ENCODE peak calls at places on chromosomes 6 and 20, in eight cellular contexts. One of them, this sample, is unnamed.
A peak's percentile ranks its signal among the peaks of the same experiment; 100 is the strongest.

GRCh38 chr6:161116554-161117328 is 125.2 kb downstream of the MAP3K4 start:
- DNase-seq in Calu3: no peak
- DNase-seq in ureter: no peak
- DNase-seq in endothelial cell: no peak
- DNase-seq in LoVo: no peak
- DNase-seq in HFFc6: no peak
- DNase-seq in AG08396: no peak
- DNase-seq in left cardiac atrium: no peak
- DNase-seq in this sample: no peak

GRCh38 chr20:9488063-9488462 is 26.3 kb upstream of the LAMP5 start:
- DNase-seq in Calu3: no peak
- DNase-seq in ureter: no peak
- DNase-seq in endothelial cell: no peak
- DNase-seq in LoVo: no peak
- DNase-seq in HFFc6: no peak
- DNase-seq in AG08396: no peak
- DNase-seq in left cardiac atrium: no peak
- DNase-seq in this sample: no peak

GRCh38 chr6:21633511-21634109 is 40.1 kb downstream of the SOX4 start:
- DNase-seq in Calu3: no peak
- DNase-seq in ureter: no peak
- DNase-seq in endothelial cell: no peak
- DNase-seq in LoVo: no peak
- DNase-seq in HFFc6: no peak
- DNase-seq in AG08396: no peak
- DNase-seq in left cardiac atrium: no peak
- DNase-seq in this sample: no peak

GRCh38 chr20:57322476-57322875 is 7.1 kb upstream of the SPO11 start:
- DNase-seq in Calu3: no peak
- DNase-seq in ureter: no peak
- DNase-seq in endothelial cell: no peak
- DNase-seq in LoVo: no peak
- DNase-seq in HFFc6: no peak
- DNase-seq in AG08396: no peak
- DNase-seq in left cardiac atrium: no peak
- DNase-seq in this sample: no peak

GRCh38 chr20:2331092-2331491 is 35.3 kb downstream of the TGM3 start:
- DNase-seq in Calu3: no peak
- DNase-seq in ureter: no peak
- DNase-seq in endothelial cell: no peak
- DNase-seq in LoVo: no peak
- DNase-seq in HFFc6: no peak
- DNase-seq in AG08396: no peak
- DNase-seq in left cardiac atrium: no peak
- DNase-seq in this sample: no peak

GRCh38 chr6:31645325-31645724 is 7.1 kb downstream of the BAG6 start:
- DNase-seq in Calu3: no peak
- DNase-seq in ureter: no peak
- DNase-seq in endothelial cell: no peak
- DNase-seq in LoVo: no peak
- DNase-seq in HFFc6: no peak
- DNase-seq in AG08396: no peak
- DNase-seq in left cardiac atrium: no peak
- DNase-seq in this sample: no peak

GRCh38 chr6:22409487-22409886 is 112.7 kb upstream of the PRL start:
- DNase-seq in Calu3: no peak
- DNase-seq in ureter: no peak
- DNase-seq in endothelial cell: no peak
- DNase-seq in LoVo: no peak
- DNase-seq in HFFc6: no peak
- DNase-seq in AG08396: no peak
- DNase-seq in left cardiac atrium: no peak
- DNase-seq in this sample: no peak

GRCh38 chr6:6224933-6225486 is 95.5 kb downstream of the F13A1 start:
- DNase-seq in Calu3: no peak
- DNase-seq in ureter: no peak
- DNase-seq in endothelial cell: no peak
- DNase-seq in LoVo: no peak
- DNase-seq in HFFc6: no peak
- DNase-seq in AG08396: no peak
- DNase-seq in left cardiac atrium: no peak
- DNase-seq in this sample: no peak

GRCh38 chr6:52759085-52759484 is 4.2 kb downstream of the GSTA2 start:
- DNase-seq in Calu3: no peak
- DNase-seq in ureter: no peak
- DNase-seq in endothelial cell: no peak
- DNase-seq in LoVo: no peak
- DNase-seq in HFFc6: no peak
- DNase-seq in AG08396: no peak
- DNase-seq in left cardiac atrium: no peak
- DNase-seq in this sample: no peak

GRCh38 chr20:41532935-41533334 is 85.2 kb downstream of the CHD6 start:
- DNase-seq in Calu3: no peak
- DNase-seq in ureter: no peak
- DNase-seq in endothelial cell: no peak
- DNase-seq in LoVo: no peak
- DNase-seq in HFFc6: no peak
- DNase-seq in AG08396: no peak
- DNase-seq in left cardiac atrium: no peak
- DNase-seq in this sample: no peak

GRCh38 chr6:144582939-144583613 is 297.9 kb downstream of the UTRN start:
- DNase-seq in Calu3: no peak
- DNase-seq in ureter: no peak
- DNase-seq in endothelial cell: peak; percentile 30
- DNase-seq in LoVo: no peak
- DNase-seq in HFFc6: no peak
- DNase-seq in AG08396: peak; percentile 5
- DNase-seq in left cardiac atrium: peak; percentile 23
- DNase-seq in this sample: peak; percentile 61

GRCh38 chr6:4224082-4224978 is 89.0 kb upstream of the ECI2 start:
- DNase-seq in Calu3: no peak
- DNase-seq in ureter: no peak
- DNase-seq in endothelial cell: no peak
- DNase-seq in LoVo: no peak
- DNase-seq in HFFc6: peak; percentile 6
- DNase-seq in AG08396: no peak
- DNase-seq in left cardiac atrium: no peak
- DNase-seq in this sample: no peak

GRCh38 chr6:40399888-40400468 is 187.2 kb downstream of the LRFN2 start:
- DNase-seq in Calu3: no peak
- DNase-seq in ureter: no peak
- DNase-seq in endothelial cell: no peak
- DNase-seq in LoVo: no peak
- DNase-seq in HFFc6: no peak
- DNase-seq in AG08396: no peak
- DNase-seq in left cardiac atrium: no peak
- DNase-seq in this sample: no peak

GRCh38 chr6:161136655-161137054 is 137.2 kb downstream of the AGPAT4 start:
- DNase-seq in Calu3: no peak
- DNase-seq in ureter: no peak
- DNase-seq in endothelial cell: no peak
- DNase-seq in LoVo: no peak
- DNase-seq in HFFc6: no peak
- DNase-seq in AG08396: no peak
- DNase-seq in left cardiac atrium: no peak
- DNase-seq in this sample: no peak

GRCh38 chr6:37618916-37619605 is 78.6 kb downstream of the MDGA1 start:
- DNase-seq in Calu3: no peak
- DNase-seq in ureter: no peak
- DNase-seq in endothelial cell: no peak
- DNase-seq in LoVo: no peak
- DNase-seq in HFFc6: no peak
- DNase-seq in AG08396: no peak
- DNase-seq in left cardiac atrium: no peak
- DNase-seq in this sample: no peak

GRCh38 chr6:12386816-12387215 is 96.7 kb downstream of the EDN1 start:
- DNase-seq in Calu3: no peak
- DNase-seq in ureter: no peak
- DNase-seq in endothelial cell: no peak
- DNase-seq in LoVo: no peak
- DNase-seq in HFFc6: peak; percentile 28
- DNase-seq in AG08396: no peak
- DNase-seq in left cardiac atrium: no peak
- DNase-seq in this sample: no peak

GRCh38 chr6:85797993-85798392 is 155.3 kb upstream of the SYNCRIP start:
- DNase-seq in Calu3: no peak
- DNase-seq in ureter: no peak
- DNase-seq in endothelial cell: no peak
- DNase-seq in LoVo: no peak
- DNase-seq in HFFc6: no peak
- DNase-seq in AG08396: no peak
- DNase-seq in left cardiac atrium: no peak
- DNase-seq in this sample: no peak

GRCh38 chr20:49323622-49324238 is 45.9 kb upstream of the ZNFX1 start:
- DNase-seq in Calu3: peak; percentile 56
- DNase-seq in ureter: no peak
- DNase-seq in endothelial cell: peak; percentile 42
- DNase-seq in LoVo: no peak
- DNase-seq in HFFc6: peak; percentile 63
- DNase-seq in AG08396: peak; percentile 76
- DNase-seq in left cardiac atrium: peak; percentile 33
- DNase-seq in this sample: no peak

GRCh38 chr20:51594999-51595532 is 52.5 kb upstream of the NFATC2 start:
- DNase-seq in Calu3: peak; percentile 92
- DNase-seq in ureter: peak; percentile 93
- DNase-seq in endothelial cell: peak; percentile 82
- DNase-seq in LoVo: peak; percentile 80
- DNase-seq in HFFc6: peak; percentile 79
- DNase-seq in AG08396: peak; percentile 87
- DNase-seq in left cardiac atrium: peak; percentile 90
- DNase-seq in this sample: peak; percentile 96

GRCh38 chr6:33428219-33428890 is 8.5 kb downstream of the SYNGAP1 start:
- DNase-seq in Calu3: peak; percentile 63
- DNase-seq in ureter: no peak
- DNase-seq in endothelial cell: peak; percentile 51
- DNase-seq in LoVo: peak; percentile 25
- DNase-seq in HFFc6: peak; percentile 34
- DNase-seq in AG08396: peak; percentile 65
- DNase-seq in left cardiac atrium: no peak
- DNase-seq in this sample: no peak

GRCh38 chr6:24779416-24779815 is 4.7 kb downstream of the GMNN start:
- DNase-seq in Calu3: peak; percentile 39
- DNase-seq in ureter: no peak
- DNase-seq in endothelial cell: no peak
- DNase-seq in LoVo: peak; percentile 32
- DNase-seq in HFFc6: no peak
- DNase-seq in AG08396: no peak
- DNase-seq in left cardiac atrium: no peak
- DNase-seq in this sample: no peak

GRCh38 chr6:151372164-151372563 is 19.2 kb downstream of the ZBTB2 start:
- DNase-seq in Calu3: no peak
- DNase-seq in ureter: no peak
- DNase-seq in endothelial cell: no peak
- DNase-seq in LoVo: no peak
- DNase-seq in HFFc6: no peak
- DNase-seq in AG08396: no peak
- DNase-seq in left cardiac atrium: no peak
- DNase-seq in this sample: no peak

This sample was measured in right atrium auricular region.